ENCODE peak calls at places on chromosomes 4 and X, in eight cellular contexts. D, O, C, U, V, L, T and H are unnamed samples.

GRCh38 chr4:107838138-107838618 is 13.4 kb downstream of the SGMS2 start:
- DNase-seq in V (no peak), L (no peak), U (no peak), O (no peak), C (no peak), T (no peak), D (no peak), H (no peak)

GRCh38 chr4:38743866-38744265 is 38.9 kb downstream of the TLR10 start:
- DNase-seq in L (no peak), V (no peak), D (no peak), O (no peak), U (no peak), T (no peak), C (no peak), H (peak)

GRCh38 chrX:72101597-72102037 is 30.1 kb downstream of the RTL5 start:
- DNase-seq in D (no peak), T (no peak), L (no peak), C (no peak), V (no peak), U (no peak), O (no peak), H (no peak)

GRCh38 chr4:40281099-40281498 is 54.0 kb upstream of the CHRNA9 start:
- DNase-seq in U (no peak), C (no peak), T (no peak), D (no peak), O (no peak), L (no peak), V (no peak), H (no peak)

GRCh38 chrX:19739683-19740082 is 147.7 kb downstream of the SH3KBP1 start:
- DNase-seq in V (no peak), C (no peak), D (peak), U (peak), L (peak), T (peak), O (no peak), H (peak)

GRCh38 chr4:78784255-78784654 is 8.1 kb downstream of the BMP2K start:
- DNase-seq in U (no peak), C (no peak), L (no peak), D (no peak), O (peak), V (no peak), T (no peak), H (no peak)

GRCh38 chrX:154546354-154547244 is at the start of gene G6PD:
- DNase-seq in U (peak), T (peak), L (peak), O (peak), D (peak), V (peak), C (no peak), H (no peak)

GRCh38 chr4:100826808-100827548 is 309.2 kb upstream of the EMCN start:
- DNase-seq in D (no peak), T (no peak), V (no peak), O (no peak), U (no peak), L (no peak), C (no peak), H (no peak)

GRCh38 chr4:17103231-17103630 is 204.8 kb upstream of the LDB2 start:
- DNase-seq in V (no peak), C (no peak), T (no peak), L (no peak), D (no peak), O (no peak), U (no peak), H (no peak)

GRCh38 chr4:125642645-125643044 is 327.9 kb downstream of the FAT4 start:
- DNase-seq in U (no peak), O (no peak), C (no peak), V (no peak), T (no peak), D (no peak), L (no peak), H (no peak)

GRCh38 chr4:128427832-128428366 is 140.3 kb upstream of the PGRMC2 start:
- DNase-seq in C (no peak), L (no peak), D (no peak), T (no peak), O (peak), U (peak), V (peak), H (peak)

GRCh38 chr4:77072195-77072753 is 3.5 kb downstream of the CCNI start:
- DNase-seq in D (no peak), L (no peak), V (no peak), C (no peak), U (peak), T (no peak), O (no peak), H (no peak)

GRCh38 chr4:97330915-97331314 is 812.4 kb downstream of the STPG2 start:
- DNase-seq in L (no peak), T (no peak), O (no peak), V (no peak), U (no peak), C (no peak), D (no peak), H (no peak)

GRCh38 chr4:43496188-43496587 is 603.7 kb downstream of the GRXCR1 start:
- DNase-seq in D (no peak), U (no peak), C (no peak), T (no peak), V (no peak), O (no peak), L (no peak), H (no peak)

GRCh38 chr4:149553959-149554520 is 261.6 kb downstream of the IQCM start:
- DNase-seq in T (no peak), O (no peak), D (no peak), C (no peak), L (no peak), V (no peak), U (no peak), H (no peak)

GRCh38 chrX:153953342-153953830 is 8.9 kb upstream of the RENBP start:
- DNase-seq in V (no peak), U (peak), D (peak), L (peak), T (peak), O (no peak), C (peak), H (peak)

GRCh38 chrX:33272986-33273385 is 61.6 kb upstream of the DMD start:
- DNase-seq in T (no peak), U (no peak), D (no peak), L (no peak), O (no peak), V (no peak), C (no peak), H (no peak)

GRCh38 chr4:143489116-143489515 is 24.4 kb upstream of the SMARCA5 start:
- DNase-seq in O (no peak), C (no peak), L (no peak), V (no peak), U (no peak), T (no peak), D (no peak), H (no peak)

GRCh38 chr4:72569719-72570235 is 756 bp upstream of the ADAMTS3 start:
- DNase-seq in T (no peak), V (no peak), O (no peak), C (no peak), U (no peak), L (no peak), D (no peak), H (no peak)

GRCh38 chr4:12633058-12633651 is 851.0 kb downstream of the RAB28 start:
- DNase-seq in T (peak), V (peak), L (peak), D (peak), U (peak), O (peak), C (peak), H (no peak)

GRCh38 chr4:26150948-26151347 is 169.9 kb upstream of the RBPJ start:
- DNase-seq in O (peak), U (no peak), L (no peak), D (no peak), C (no peak), T (peak), V (no peak), H (no peak)

GRCh38 chr4:139171878-139172691 is 4.9 kb downstream of the ELF2 start:
- DNase-seq in C (no peak), T (no peak), V (no peak), L (no peak), U (no peak), O (peak), D (no peak), H (peak)

GRCh38 chr4:14693728-14694127 is 308.6 kb upstream of the CPEB2 start:
- DNase-seq in C (no peak), D (no peak), O (no peak), T (no peak), V (no peak), L (no peak), U (no peak), H (no peak)

GRCh38 chr4:163701915-163702314 is 207.4 kb downstream of the TMA16 start:
- DNase-seq in T (no peak), D (no peak), L (no peak), U (no peak), V (no peak), C (no peak), O (no peak), H (no peak)

GRCh38 chr4:122911588-122911987 is 10.8 kb downstream of the NUDT6 start:
- DNase-seq in T (no peak), U (no peak), D (no peak), O (no peak), V (no peak), C (no peak), L (no peak), H (no peak)

GRCh38 chr4:6783111-6783981 is 819 bp downstream of the KIAA0232 start:
- DNase-seq in U (peak), T (peak), V (peak), L (peak), O (peak), D (peak), C (peak), H (peak)

GRCh38 chr4:143294310-143294709 is 42.4 kb upstream of the GAB1 start:
- DNase-seq in T (no peak), V (peak), U (peak), C (peak), L (no peak), D (peak), O (peak), H (no peak)

GRCh38 chrX:135522132-135522530 is 1.7 kb downstream of the INTS6L start:
- DNase-seq in D (no peak), T (no peak), V (no peak), L (no peak), O (no peak), C (no peak), U (no peak), H (no peak)

GRCh38 chr4:135949926-135950325 is 1582.4 kb downstream of the PCDH18 start:
- DNase-seq in T (no peak), C (no peak), O (no peak), U (no peak), L (no peak), D (no peak), V (no peak), H (no peak)

GRCh38 chr4:77712675-77713074 is 106.5 kb downstream of the CNOT6L start:
- DNase-seq in U (no peak), L (no peak), T (no peak), C (no peak), D (no peak), V (no peak), O (no peak), H (no peak)

GRCh38 chr4:165520071-165520470 is 141.3 kb downstream of the CPE start:
- DNase-seq in L (no peak), V (no peak), O (no peak), U (no peak), D (no peak), T (no peak), C (no peak), H (no peak)